ENCODE peak calls at places on chromosomes 2 and 18, in five cellular contexts. J, L, N, X and R are unnamed samples.

GRCh38 chr2:72157871-72158771 is 10.5 kb upstream of the CYP26B1 start:
- DNase-seq in J (no peak), L (no peak), N (no peak), X (no peak), R (no peak)

GRCh38 chr2:160380000-160380570 is 113.5 kb downstream of the RBMS1 start:
- DNase-seq in J (no peak), L (no peak), N (no peak), X (no peak), R (no peak)

GRCh38 chr2:152025678-152026287 is 73.1 kb downstream of the CACNB4 start:
- DNase-seq in J (peak), L (peak), N (peak), X (peak), R (peak)

GRCh38 chr2:234691968-234692955 is 195.4 kb upstream of the ARL4C start:
- DNase-seq in J (no peak), L (no peak), N (no peak), X (no peak), R (no peak)

GRCh38 chr2:70994445-70995226 is at the start of gene TEX261:
- DNase-seq in J (peak), L (peak), N (peak), X (peak), R (peak)

GRCh38 chr18:8706981-8707940 is 1.9 kb downstream of the MTCL1 start:
- DNase-seq in J (peak), L (no peak), N (no peak), X (peak), R (peak)

GRCh38 chr2:112960230-112960825 is 17.5 kb upstream of the IL36G start:
- DNase-seq in J (no peak), L (no peak), N (no peak), X (peak), R (no peak)

GRCh38 chr2:98464772-98465310 is 20.2 kb downstream of the INPP4A start:
- DNase-seq in J (no peak), L (no peak), N (peak), X (no peak), R (no peak)

GRCh38 chr2:45233301-45233700 is 224.0 kb upstream of the SIX2 start:
- DNase-seq in J (no peak), L (no peak), N (no peak), X (no peak), R (no peak)

GRCh38 chr2:108594132-108594981 is 60.1 kb downstream of the LIMS1 start:
- DNase-seq in J (no peak), L (no peak), N (no peak), X (no peak), R (no peak)

GRCh38 chr18:36031903-36032302 is 35.5 kb downstream of the RPRD1A start:
- DNase-seq in J (no peak), L (no peak), N (no peak), X (no peak), R (no peak)

GRCh38 chr2:5374736-5375135 is 317.4 kb upstream of the SOX11 start:
- DNase-seq in J (no peak), L (no peak), N (no peak), X (no peak), R (no peak)

GRCh38 chr2:47403829-47404228 is 873 bp downstream of the MSH2 start:
- DNase-seq in J (no peak), L (no peak), N (peak), X (peak), R (no peak)

GRCh38 chr2:72083751-72084583 is 63.7 kb downstream of the CYP26B1 start:
- DNase-seq in J (no peak), L (no peak), N (no peak), X (no peak), R (no peak)

GRCh38 chr2:43125090-43125998 is 101.1 kb downstream of the ZFP36L2 start:
- DNase-seq in J (no peak), L (no peak), N (peak), X (no peak), R (no peak)

GRCh38 chr2:84991404-84992151 is 20.6 kb downstream of the KCMF1 start:
- DNase-seq in J (no peak), L (no peak), N (no peak), X (no peak), R (no peak)

GRCh38 chr2:18551169-18551568 is 9.3 kb downstream of the RDH14 start:
- DNase-seq in J (no peak), L (no peak), N (no peak), X (no peak), R (no peak)

GRCh38 chr2:216664593-216665034 is 30.7 kb downstream of the IGFBP5 start:
- DNase-seq in J (no peak), L (no peak), N (no peak), X (peak), R (no peak)

GRCh38 chr2:25109822-25110221 is 58.6 kb downstream of the POMC start:
- DNase-seq in J (no peak), L (no peak), N (no peak), X (no peak), R (no peak)

GRCh38 chr2:136327162-136327852 is 209.4 kb upstream of the CXCR4 start:
- DNase-seq in J (no peak), L (no peak), N (peak), X (no peak), R (no peak)

GRCh38 chr2:7838636-7839035 is 843.2 kb upstream of the ID2 start:
- DNase-seq in J (no peak), L (no peak), N (no peak), X (no peak), R (no peak)

GRCh38 chr2:43024515-43024962 is 201.9 kb downstream of the ZFP36L2 start:
- DNase-seq in J (no peak), L (peak), N (peak), X (peak), R (peak)

GRCh38 chr2:101830555-101830954 is 133.0 kb downstream of the MAP4K4 start:
- DNase-seq in J (no peak), L (no peak), N (no peak), X (no peak), R (no peak)

GRCh38 chr2:81412681-81413080 is 1108.1 kb upstream of the LRRTM1 start:
- DNase-seq in J (no peak), L (no peak), N (no peak), X (no peak), R (no peak)

GRCh38 chr2:218997730-218998129 is 4.5 kb upstream of the CRYBA2 start:
- DNase-seq in J (no peak), L (no peak), N (no peak), X (no peak), R (no peak)

GRCh38 chr2:210224660-210225460 is at the start of gene ACADL:
- DNase-seq in J (peak), L (peak), N (no peak), X (peak), R (no peak)

GRCh38 chr18:61683856-61684255 is 209.0 kb downstream of the RNF152 start:
- DNase-seq in J (no peak), L (no peak), N (no peak), X (no peak), R (no peak)

GRCh38 chr2:37246205-37246604 is 14.7 kb downstream of the NDUFAF7 start:
- DNase-seq in J (no peak), L (no peak), N (no peak), X (no peak), R (no peak)
- H3K27ac ChIP-seq in J (no peak), L (no peak), N (no peak), X (peak), R (no peak)

GRCh38 chr18:23990474-23991410 is 23.8 kb upstream of the TTC39C start:
- DNase-seq in J (no peak), L (no peak), N (no peak), X (no peak), R (no peak)

GRCh38 chr18:23994361-23994902 is 20.1 kb upstream of the TTC39C start:
- DNase-seq in J (peak), L (no peak), N (no peak), X (peak), R (no peak)

GRCh38 chr18:23992941-23993280 is 21.6 kb upstream of the TTC39C start:
- DNase-seq in J (no peak), L (no peak), N (no peak), X (no peak), R (no peak)

GRCh38 chr18:23995180-23995579 is 19.4 kb upstream of the TTC39C start:
- DNase-seq in J (no peak), L (no peak), N (no peak), X (no peak), R (no peak)

GRCh38 chr18:23992119-23992940 is 22.2 kb upstream of the TTC39C start:
- DNase-seq in J (no peak), L (peak), N (no peak), X (no peak), R (peak)
- H3K27ac ChIP-seq in J (no peak), L (no peak), N (no peak), X (no peak), R (peak)

GRCh38 chr2:237729681-237730475 is 68.7 kb upstream of the RBM44 start:
- DNase-seq in J (no peak), L (no peak), N (no peak), X (no peak), R (no peak)
- H3K27ac ChIP-seq in J (no peak), L (no peak), N (no peak), X (peak), R (no peak)

DNA sequence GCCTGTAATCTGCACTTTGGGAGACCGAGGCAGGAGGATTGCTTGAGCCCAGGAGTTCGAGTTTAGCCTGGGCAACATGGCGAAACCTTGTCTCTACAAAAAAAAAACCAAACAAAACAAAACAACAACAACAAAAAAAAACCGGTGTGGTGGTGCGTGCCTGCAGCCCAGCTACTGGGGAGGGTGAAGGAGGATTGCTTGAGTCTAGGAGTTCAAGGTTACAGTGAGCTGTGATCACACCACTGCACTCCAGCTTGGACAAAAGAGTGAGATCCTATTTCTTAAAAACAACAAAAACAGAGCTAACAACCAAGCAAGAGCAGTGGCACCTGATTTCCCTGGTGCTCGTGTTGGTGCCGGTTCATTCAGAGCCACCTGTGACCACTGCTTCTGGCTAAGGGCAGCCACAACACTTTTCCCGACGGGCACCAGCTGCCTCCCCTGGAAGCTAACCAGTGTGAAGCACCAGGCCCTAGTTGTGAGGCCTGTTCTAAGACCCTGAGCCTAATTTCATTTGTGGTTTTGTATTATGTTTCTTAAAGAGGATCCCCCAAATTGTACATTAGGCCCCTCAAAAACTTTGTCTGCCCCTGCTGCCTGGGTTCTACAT is 1.3 kb downstream of the AOX1 start:
- DNase-seq in J (no peak), L (no peak), N (no peak), X (no peak), R (no peak)
- H3K27ac ChIP-seq in J (peak), L (no peak), N (no peak), X (no peak), R (no peak)

GRCh38 chr2:191049728-191050639 is 36.0 kb upstream of the STAT1 start:
- DNase-seq in J (no peak), L (no peak), N (no peak), X (no peak), R (no peak)

GRCh38 chr2:191051177-191051576 is 37.2 kb upstream of the STAT1 start:
- DNase-seq in J (no peak), L (no peak), N (no peak), X (no peak), R (no peak)

GRCh38 chr2:191048073-191048472 is 34.1 kb upstream of the STAT1 start:
- DNase-seq in J (no peak), L (no peak), N (no peak), X (no peak), R (no peak)

GRCh38 chr2:191051825-191052778 is 38.1 kb upstream of the STAT1 start:
- DNase-seq in J (no peak), L (no peak), N (peak), X (peak), R (no peak)

DNA sequence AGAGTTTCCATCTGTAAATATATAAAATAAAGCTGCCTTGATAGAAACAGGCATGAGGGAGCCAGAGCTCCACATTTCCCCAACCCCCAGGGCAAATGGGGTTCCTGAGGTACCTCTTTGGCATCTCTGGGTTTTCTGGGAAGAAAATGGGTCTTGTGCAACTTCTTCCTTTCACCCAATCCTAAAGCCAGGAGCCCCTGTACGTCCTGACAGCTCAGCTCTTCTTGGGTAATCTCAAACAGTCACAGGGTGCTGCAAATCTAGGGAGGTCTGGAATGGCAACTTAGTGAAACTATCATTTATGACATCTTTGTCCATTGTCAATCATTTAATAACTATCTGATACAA is 36.6 kb upstream of the STAT1 start:
- DNase-seq in J (peak), L (no peak), N (no peak), X (no peak), R (no peak)
- H3K27ac ChIP-seq in J (peak), L (no peak), N (peak), X (no peak), R (no peak)

GRCh38 chr2:107448160-107448559 is 378.5 kb upstream of the RGPD4 start:
- DNase-seq in J (no peak), L (no peak), N (no peak), X (no peak), R (no peak)
- H3K27ac ChIP-seq in J (no peak), L (no peak), N (no peak), X (no peak), R (no peak)

DNA sequence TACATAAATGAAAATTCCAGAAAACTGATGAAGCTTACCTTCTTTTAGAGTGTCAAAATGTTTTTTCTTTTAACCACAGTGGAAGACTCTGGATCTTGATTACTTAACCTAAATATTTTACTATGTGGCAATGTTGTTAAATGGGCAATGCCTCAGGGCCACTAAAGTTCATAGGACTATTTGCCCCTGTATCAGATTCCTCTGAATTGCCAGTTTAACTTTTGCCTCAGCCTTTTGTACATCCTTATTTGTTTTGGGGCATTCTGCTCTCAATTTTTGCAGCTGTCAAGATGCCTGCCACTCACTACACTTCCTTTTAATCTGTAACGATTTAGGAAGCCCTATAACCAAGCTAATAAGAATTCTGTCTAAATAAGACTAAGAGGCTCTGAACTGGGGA is 31.7 kb upstream of the SERTAD2 start:
- DNase-seq in J (no peak), L (no peak), N (no peak), X (no peak), R (no peak)
- H3K27ac ChIP-seq in J (no peak), L (no peak), N (no peak), X (no peak), R (no peak)

GRCh38 chr2:65464604-65465003 is 32.2 kb upstream of the SPRED2 start:
- DNase-seq in J (no peak), L (no peak), N (no peak), X (no peak), R (no peak)
- H3K27ac ChIP-seq in J (no peak), L (no peak), N (no peak), X (no peak), R (no peak)